ENCODE peak calls at places on chromosome 19, in five cellular contexts. K is T1000; J is stimulated activated CD4-positive, alpha-beta T cell treated with anti-CD3 and anti-CD28 coated beads, Interleukin-2, amount 100 ng/mL, for 24 hours; F is HTR-8/SVneo; B is AG10803. V is an unnamed sample.

GRCh38 chr19:14439014-14439413 is 5.9 kb downstream of the PKN1 start:
- DNase-seq in K (no peak), J (no peak), F (no peak), B (no peak), V (no peak)

GRCh38 chr19:48997972-48998371 is 4.3 kb downstream of the RUVBL2 start:
- DNase-seq in K (no peak), J (peak; percentile 69), F (peak; percentile 53), B (peak; percentile 49), V (no peak)

GRCh38 chr19:11142528-11143171 is 12.9 kb downstream of the SPC24 start:
- DNase-seq in K (peak; percentile 95), J (no peak), F (peak; percentile 92), B (peak; percentile 92), V (peak; percentile 82)

GRCh38 chr19:11288349-11288748 is 7.6 kb upstream of the TSPAN16 start:
- DNase-seq in K (no peak), J (no peak), F (no peak), B (peak; percentile 38), V (no peak)

GRCh38 chr19:34277244-34277643 is 22.9 kb downstream of the GARRE1 start:
- DNase-seq in K (no peak), J (no peak), F (no peak), B (no peak), V (no peak)

GRCh38 chr19:16429066-16429758 is 42.6 kb downstream of the EPS15L1 start:
- DNase-seq in K (no peak), J (no peak), F (no peak), B (no peak), V (peak; percentile 76)

GRCh38 chr19:46639356-46640061 is 3.5 kb upstream of the GNG8 start:
- DNase-seq in K (no peak), J (no peak), F (peak; percentile 55), B (peak; percentile 87), V (no peak)

GRCh38 chr19:55459950-55460657 is 1.3 kb downstream of the ISOC2 start:
- DNase-seq in K (no peak), J (no peak), F (no peak), B (no peak), V (no peak)

GRCh38 chr19:19662866-19663291 is 597 bp downstream of the ATP13A1 start:
- DNase-seq in K (no peak), J (no peak), F (no peak), B (no peak), V (no peak)

GRCh38 chr19:40231544-40232424 is 5.3 kb upstream of the CCNP start:
- DNase-seq in K (no peak), J (no peak), F (no peak), B (no peak), V (peak; percentile 89)

GRCh38 chr19:49469828-49470614 is 4.0 kb upstream of the FLT3LG start:
- DNase-seq in K (no peak), J (peak; percentile 69), F (no peak), B (no peak), V (no peak)

GRCh38 chr19:45076029-45076850 is at the start of gene ZNF296:
- DNase-seq in K (no peak), J (peak; percentile 82), F (peak; percentile 76), B (no peak), V (peak; percentile 90)

GRCh38 chr19:8460516-8461298 is 15.9 kb downstream of the HNRNPM start:
- DNase-seq in K (no peak), J (no peak), F (no peak), B (peak; percentile 68), V (no peak)

GRCh38 chr19:3322199-3322978 is 44.0 kb upstream of the NFIC start:
- DNase-seq in K (no peak), J (no peak), F (no peak), B (no peak), V (no peak)

GRCh38 chr19:18781047-18781600 is 10.0 kb downstream of the COMP start:
- DNase-seq in K (no peak), J (no peak), F (no peak), B (no peak), V (no peak)

GRCh38 chr19:48218964-48219363 is 36.7 kb downstream of the CARD8 start:
- DNase-seq in K (no peak), J (no peak), F (peak; percentile 42), B (peak; percentile 4), V (no peak)

GRCh38 chr19:48741222-48741999 is 1.0 kb upstream of the RASIP1 start:
- DNase-seq in K (no peak), J (peak; percentile 53), F (peak; percentile 36), B (no peak), V (no peak)

GRCh38 chr19:46766569-46767317 is 20.5 kb upstream of the STRN4 start:
- DNase-seq in K (no peak), J (peak; percentile 66), F (no peak), B (no peak), V (no peak)

GRCh38 chr19:32735936-32736335 is 16.4 kb downstream of the TDRD12 start:
- DNase-seq in K (no peak), J (no peak), F (no peak), B (no peak), V (no peak)

GRCh38 chr19:13930402-13930801 is 7.8 kb downstream of the PODNL1 start:
- DNase-seq in K (no peak), J (no peak), F (no peak), B (no peak), V (no peak)

GRCh38 chr19:19160489-19161035 is 9.5 kb downstream of the MEF2B start:
- DNase-seq in K (no peak), J (no peak), F (no peak), B (no peak), V (no peak)

GRCh38 chr19:40704491-40705361 is 12.0 kb downstream of the COQ8B start:
- DNase-seq in K (no peak), J (no peak), F (no peak), B (no peak), V (no peak)

GRCh38 chr19:29086646-29087045 is 126.3 kb downstream of the UQCRFS1 start:
- DNase-seq in K (no peak), J (no peak), F (no peak), B (no peak), V (no peak)

GRCh38 chr19:13098291-13099072 is 4.2 kb downstream of the LYL1 start:
- DNase-seq in K (no peak), J (no peak), F (no peak), B (peak; percentile 78), V (no peak)

GRCh38 chr19:46716013-46716671 is 772 bp downstream of the PRKD2 start:
- DNase-seq in K (no peak), J (no peak), F (no peak), B (no peak), V (peak; percentile 57)

GRCh38 chr19:3413796-3414327 is 47.5 kb downstream of the NFIC start:
- DNase-seq in K (no peak), J (no peak), F (no peak), B (no peak), V (peak; percentile 73)

GRCh38 chr19:2561895-2562294 is 86.0 kb downstream of the GADD45B start:
- DNase-seq in K (no peak), J (peak; percentile 59), F (no peak), B (no peak), V (no peak)

GRCh38 chr19:1768248-1768647 is 14.9 kb downstream of the ONECUT3 start:
- DNase-seq in K (no peak), J (no peak), F (no peak), B (no peak), V (no peak)

GRCh38 chr19:782195-783043 is 14.8 kb upstream of the PTBP1 start:
- DNase-seq in K (peak; percentile 59), J (no peak), F (peak; percentile 75), B (peak; percentile 79), V (no peak)

GRCh38 chr19:58397533-58398037 is 2.1 kb downstream of the RNF225 start:
- DNase-seq in K (no peak), J (no peak), F (no peak), B (no peak), V (no peak)

GRCh38 chr19:19316082-19316481 is 4.2 kb downstream of the SUGP1 start:
- DNase-seq in K (no peak), J (no peak), F (no peak), B (no peak), V (no peak)

V was measured in right lobe of liver.